ENCODE peak calls at places on chromosomes 12 and 14, in four cellular contexts. S is lung, O is stomach, B is foreskin melanocyte. P is an unnamed sample.

GRCh38 chr14:24339284-24340151 is at the start of gene RIPK3:
- DNase-seq in B (no peak), O (peak), S (peak), P (peak)

GRCh38 chr14:23357261-23357660 is 4.6 kb upstream of the SLC22A17 start:
- DNase-seq in B (no peak), S (no peak), O (no peak), P (no peak)

GRCh38 chr12:43309845-43310405 is 242.1 kb downstream of the ADAMTS20 start:
- DNase-seq in O (no peak), S (no peak), B (no peak), P (no peak)

GRCh38 chr12:129772463-129773169 is 131.2 kb downstream of the TMEM132D start:
- DNase-seq in O (no peak), B (peak), S (no peak), P (no peak)

GRCh38 chr12:130169256-130169655 is 7.0 kb downstream of the FZD10 start:
- DNase-seq in O (no peak), B (no peak), S (no peak), P (no peak)

GRCh38 chr12:46404225-46404631 is 31.7 kb upstream of the SLC38A2 start:
- DNase-seq in B (peak), S (no peak), O (no peak), P (no peak)

GRCh38 chr14:39621678-39622077 is 189.4 kb upstream of the FBXO33 start:
- DNase-seq in S (no peak), O (no peak), B (no peak), P (no peak)

GRCh38 chr14:76456200-76456599 is 80.3 kb downstream of the ESRRB start:
- DNase-seq in O (no peak), B (peak), S (no peak), P (no peak)

GRCh38 chr12:89731614-89732013 is 23.0 kb upstream of the ATP2B1 start:
- DNase-seq in B (no peak), S (no peak), O (no peak), P (no peak)

GRCh38 chr14:104096751-104097700 is 11.5 kb downstream of the ASPG start:
- DNase-seq in B (no peak), S (no peak), O (no peak), P (no peak)

GRCh38 chr14:101774006-101774755 is 12.7 kb downstream of the PPP2R5C start:
- DNase-seq in O (no peak), B (peak), S (no peak), P (no peak)

GRCh38 chr14:103216399-103216798 is 93.1 kb downstream of the TNFAIP2 start:
- DNase-seq in S (no peak), B (no peak), O (no peak), P (no peak)

GRCh38 chr12:81416571-81416970 is 338.7 kb downstream of the ACSS3 start:
- DNase-seq in O (no peak), B (no peak), S (no peak), P (no peak)

GRCh38 chr12:27709932-27710591 is 570 bp upstream of the MRPS35 start:
- DNase-seq in S (no peak), B (no peak), O (no peak), P (no peak)

GRCh38 chr12:7146906-7147305 is 16.7 kb downstream of the CLSTN3 start:
- DNase-seq in O (no peak), B (no peak), S (no peak), P (no peak)

GRCh38 chr14:92924247-92924646 is 1.3 kb downstream of the CHGA start:
- DNase-seq in S (no peak), O (no peak), B (no peak), P (no peak)

GRCh38 chr12:27319394-27319793 is 13.2 kb upstream of the BMAL2 start:
- DNase-seq in O (no peak), B (no peak), S (no peak), P (no peak)

GRCh38 chr14:56181666-56182065 is 63.5 kb downstream of the PELI2 start:
- DNase-seq in B (no peak), S (peak), O (peak), P (no peak)

GRCh38 chr14:58617619-58618018 is 20.1 kb upstream of the DACT1 start:
- DNase-seq in O (no peak), B (peak), S (no peak), P (no peak)

GRCh38 chr14:26765768-26766550 is 168.1 kb upstream of the NOVA1 start:
- DNase-seq in S (peak), O (no peak), B (peak), P (no peak)

GRCh38 chr12:95997911-95998510 is 1.9 kb upstream of the HAL start:
- DNase-seq in O (no peak), S (no peak), B (no peak), P (no peak)

GRCh38 chr14:76775695-76776305 is 14.5 kb downstream of the VASH1 start:
- DNase-seq in O (no peak), B (no peak), S (no peak), P (no peak)

GRCh38 chr12:63238892-63239291 is 87.9 kb upstream of the AVPR1A start:
- DNase-seq in S (no peak), O (no peak), B (peak), P (no peak)

GRCh38 chr12:94867066-94867855 is 136.2 kb downstream of the NDUFA12 start:
- DNase-seq in S (no peak), B (no peak), O (no peak), P (no peak)

GRCh38 chr12:13156277-13156676 is 40.2 kb upstream of the EMP1 start:
- DNase-seq in S (no peak), O (no peak), B (no peak), P (no peak)

GRCh38 chr12:42130670-42131402 is 13.8 kb downstream of the GXYLT1 start:
- DNase-seq in B (no peak), O (no peak), S (peak), P (no peak)

GRCh38 chr12:82517027-82517426 is 158.7 kb downstream of the METTL25 start:
- DNase-seq in S (no peak), O (no peak), B (no peak), P (no peak)

GRCh38 chr14:51479584-51480305 is 172.0 kb upstream of the FRMD6 start:
- DNase-seq in S (no peak), O (no peak), B (no peak), P (no peak)